ENCODE peak calls at places on chromosomes 5 and 9, in six cellular contexts. S is RWPE1, U is endothelial cell, M is HL-60, Z is GM23338, T is B cell. N is an unnamed sample.

GRCh38 chr5:122429545-122430327 is 117.7 kb downstream of the SNCAIP start:
- DNase-seq in S (no peak), U (no peak), M (no peak), Z (peak; percentile 80), T (no peak), N (no peak)

GRCh38 chr5:157603333-157604190 is 28.0 kb upstream of the ADAM19 start:
- DNase-seq in S (peak; percentile 89), U (no peak), M (peak; percentile 10), Z (no peak), T (no peak), N (no peak)

GRCh38 chr5:110873773-110874437 is 135.1 kb downstream of the SLC25A46 start:
- DNase-seq in S (no peak), U (no peak), M (no peak), Z (no peak), T (no peak), N (no peak)

GRCh38 chr5:79544136-79544535 is 30.2 kb upstream of the HOMER1 start:
- DNase-seq in S (no peak), U (no peak), M (no peak), Z (no peak), T (no peak), N (no peak)

GRCh38 chr5:145587308-145588071 is 247.7 kb downstream of the PRELID2 start:
- DNase-seq in S (peak; percentile 63), U (no peak), M (no peak), Z (no peak), T (no peak), N (no peak)

GRCh38 chr5:167944121-167944858 is 347.2 kb upstream of the WWC1 start:
- DNase-seq in S (no peak), U (no peak), M (no peak), Z (no peak), T (no peak), N (no peak)

GRCh38 chr5:145568581-145568980 is 266.6 kb downstream of the PRELID2 start:
- DNase-seq in S (peak; percentile 29), U (no peak), M (no peak), Z (no peak), T (no peak), N (no peak)

GRCh38 chr5:69271376-69271775 is 36.7 kb downstream of the CDK7 start:
- DNase-seq in S (no peak), U (no peak), M (peak; percentile 42), Z (no peak), T (no peak), N (no peak)

GRCh38 chr5:87277279-87277835 is 9.7 kb downstream of the RASA1 start:
- DNase-seq in S (no peak), U (no peak), M (no peak), Z (no peak), T (no peak), N (no peak)

GRCh38 chr9:847505-847904 is 6.0 kb downstream of the DMRT1 start:
- DNase-seq in S (no peak), U (no peak), M (no peak), Z (no peak), T (no peak), N (no peak)

GRCh38 chr5:31663519-31663918 is 24.6 kb downstream of the PDZD2 start:
- DNase-seq in S (no peak), U (no peak), M (no peak), Z (no peak), T (no peak), N (no peak)

GRCh38 chr9:89177021-89177400 is 1.6 kb downstream of the SHC3 start:
- DNase-seq in S (no peak), U (no peak), M (no peak), Z (peak; percentile 39), T (no peak), N (no peak)

GRCh38 chr5:89289604-89290003 is 406.6 kb upstream of the MEF2C start:
- DNase-seq in S (no peak), U (no peak), M (no peak), Z (no peak), T (no peak), N (no peak)

GRCh38 chr9:83061036-83061435 is 1.9 kb downstream of the RASEF start:
- DNase-seq in S (peak; percentile 44), U (no peak), M (no peak), Z (no peak), T (no peak), N (no peak)

GRCh38 chr5:38466444-38467189 is 89.8 kb downstream of the LIFR start:
- DNase-seq in S (peak; percentile 71), U (no peak), M (no peak), Z (no peak), T (no peak), N (peak; percentile 80)

GRCh38 chr5:7884491-7885273 is 15.7 kb downstream of the MTRR start:
- DNase-seq in S (no peak), U (no peak), M (no peak), Z (no peak), T (no peak), N (no peak)

GRCh38 chr5:58410441-58410840 is 49.4 kb downstream of the PLK2 start:
- DNase-seq in S (peak; percentile 62), U (no peak), M (peak; percentile 12), Z (peak; percentile 14), T (no peak), N (no peak)

GRCh38 chr9:109894921-109895758 is 115.1 kb downstream of the PALM2AKAP2 start:
- DNase-seq in S (no peak), U (no peak), M (peak; percentile 45), Z (no peak), T (no peak), N (no peak)

GRCh38 chr9:133704711-133705181 is 33.4 kb downstream of the SARDH start:
- DNase-seq in S (no peak), U (no peak), M (no peak), Z (no peak), T (no peak), N (no peak)

GRCh38 chr9:133621868-133622267 is 12.7 kb upstream of the FAM163B start:
- DNase-seq in S (no peak), U (no peak), M (no peak), Z (no peak), T (no peak), N (no peak)

GRCh38 chr9:19379697-19380046 is 364 bp downstream of the RPS6 start:
- DNase-seq in S (peak; percentile 4), U (no peak), M (no peak), Z (peak; percentile 35), T (peak; percentile 43), N (no peak)

GRCh38 chr5:170491479-170491878 is 12.3 kb upstream of the KCNIP1 start:
- DNase-seq in S (peak; percentile 69), U (no peak), M (peak; percentile 20), Z (no peak), T (no peak), N (no peak)

GRCh38 chr9:76571288-76572204 is 112.6 kb downstream of the GCNT1 start:
- DNase-seq in S (no peak), U (no peak), M (peak; percentile 80), Z (peak; percentile 14), T (no peak), N (no peak)

GRCh38 chr5:106094128-106094726 is 1576.5 kb downstream of the EFNA5 start:
- DNase-seq in S (peak; percentile 67), U (no peak), M (no peak), Z (no peak), T (no peak), N (no peak)

DNA sequence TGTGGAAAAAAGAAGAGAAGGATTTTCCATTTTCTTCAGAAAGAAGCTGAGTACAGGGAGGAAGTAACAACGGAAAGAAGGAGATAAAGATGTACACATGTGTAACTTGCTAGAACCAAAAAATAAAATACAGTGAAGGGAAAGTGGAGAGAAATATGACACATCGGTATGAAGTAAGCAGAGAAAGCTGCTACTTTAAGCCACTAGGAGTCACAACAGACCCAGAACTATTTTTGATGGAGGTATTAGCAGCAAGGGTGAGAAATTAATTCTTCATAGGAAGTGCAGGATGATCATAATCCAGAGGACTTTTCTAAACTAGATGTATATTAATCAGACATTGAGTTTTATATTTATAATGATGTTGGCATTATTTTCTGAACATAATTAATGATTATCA is 88.5 kb downstream of the FAM174A start:
- DNase-seq in S (peak; percentile 42), U (no peak), M (no peak), Z (peak; percentile 27), T (no peak), N (no peak)
- TF ChIP-seq CTCF in S (peak; percentile 63), U (no peak), M (peak; percentile 12), Z (peak; percentile 57), T (peak; percentile 78), N (no peak)

DNA sequence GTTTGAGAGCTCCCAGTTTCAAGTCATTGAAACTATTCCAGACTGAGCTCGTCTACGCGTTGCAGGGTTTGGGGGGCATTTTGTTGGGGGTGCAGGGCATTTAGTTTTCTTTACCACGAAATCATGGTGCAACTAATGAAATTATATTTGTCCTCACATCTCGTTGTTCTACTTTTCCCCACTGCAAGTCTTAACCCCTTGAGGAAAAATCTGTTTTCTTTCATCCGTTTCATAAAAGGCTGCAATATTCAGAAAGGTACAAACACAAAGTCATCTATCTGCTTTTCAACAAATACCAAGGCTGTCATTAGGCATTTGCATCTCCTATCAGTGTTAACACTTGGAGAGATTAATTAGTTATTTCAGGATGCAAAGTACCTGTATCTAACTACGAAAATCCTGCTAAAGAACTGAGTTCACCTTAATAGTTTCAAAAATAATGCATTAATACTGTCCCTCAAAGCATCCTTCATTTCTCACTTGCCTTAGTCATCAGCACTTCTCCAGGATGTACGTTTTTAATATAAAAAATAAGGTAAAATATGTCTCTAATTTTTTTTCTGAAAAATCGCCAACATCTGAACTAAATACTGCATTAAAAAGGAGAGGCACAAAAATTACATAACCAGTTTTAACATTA is 1.9 kb downstream of the ARRDC3 start:
- DNase-seq in S (no peak), U (no peak), M (no peak), Z (no peak), T (no peak), N (no peak)
- TF ChIP-seq CTCF in S (no peak), U (no peak), M (no peak), Z (no peak), T (no peak), N (no peak)

GRCh38 chr5:18687429-18687828 is 1053.2 kb downstream of the TAF11L14 start:
- DNase-seq in S (no peak), U (no peak), M (no peak), Z (no peak), T (no peak), N (no peak)

GRCh38 chr5:18686253-18686652 is 1052.0 kb downstream of the TAF11L14 start:
- DNase-seq in S (no peak), U (no peak), M (no peak), Z (no peak), T (no peak), N (no peak)
- TF ChIP-seq CTCF in S (no peak), U (no peak), M (no peak), Z (no peak), T (no peak), N (no peak)

DNA sequence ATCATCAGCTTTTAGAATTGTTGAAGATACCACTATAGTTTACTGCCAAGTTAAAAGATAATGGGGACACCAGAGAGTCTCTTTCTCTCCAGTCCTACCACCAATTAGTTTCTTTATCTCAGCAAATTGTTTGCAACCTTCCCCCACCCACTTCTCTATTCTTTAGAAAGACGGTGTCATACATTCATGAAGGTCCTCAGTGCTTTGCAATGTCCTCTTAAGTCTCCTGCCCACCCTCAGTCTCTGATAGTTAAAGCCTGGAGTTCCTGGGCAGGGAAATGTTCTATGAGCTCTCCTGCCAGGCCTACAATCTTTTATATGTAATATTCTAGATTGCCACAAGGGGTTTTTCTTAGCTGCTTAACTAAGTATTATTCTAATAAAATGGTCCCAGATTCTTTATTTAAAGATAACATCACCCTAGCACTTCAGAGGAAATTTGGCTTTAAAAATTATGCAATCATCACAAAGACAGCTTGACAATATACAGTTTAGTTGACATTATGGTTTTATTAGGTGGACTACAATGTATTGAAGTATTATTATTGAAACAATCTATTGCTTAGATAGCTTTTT is 509.2 kb downstream of the CSNK1G3 start:
- DNase-seq in S (no peak), U (no peak), M (no peak), Z (peak; percentile 31), T (no peak), N (no peak)
- TF ChIP-seq CTCF in S (no peak), U (peak; percentile 31), M (no peak), Z (no peak), T (no peak), N (no peak)